ENCODE peak calls at places on chromosomes 4 and X, in seven cellular contexts. A, L, W, K, X, G and V are unnamed samples.

GRCh38 chrX:148960060-148960459 is 459.6 kb downstream of the AFF2 start:
- DNase-seq in W (no peak), K (no peak), L (no peak), A (no peak), X (no peak), G (no peak), V (no peak)

GRCh38 chr4:180059216-180059881 is 2183.9 kb upstream of the TENM3 start:
- DNase-seq in L (no peak), K (no peak), W (no peak), A (no peak), X (peak; percentile 26), G (peak; percentile 43), V (no peak)

GRCh38 chrX:72125331-72126047 is 6.2 kb downstream of the RTL5 start:
- DNase-seq in G (peak; percentile 49), A (no peak), L (no peak), W (no peak), X (no peak), K (peak; percentile 81), V (no peak)

GRCh38 chr4:86500527-86500926 is 93.6 kb upstream of the PTPN13 start:
- DNase-seq in L (no peak), K (no peak), X (no peak), W (no peak), A (no peak), G (no peak), V (no peak)

GRCh38 chr4:153528705-153529493 is 62.7 kb downstream of the TMEM131L start:
- DNase-seq in G (no peak), A (no peak), L (no peak), K (no peak), X (no peak), W (no peak), V (no peak)

GRCh38 chr4:168830777-168831512 is 179.1 kb downstream of the CBR4 start:
- DNase-seq in W (no peak), K (no peak), G (peak; percentile 35), L (no peak), X (no peak), A (no peak), V (no peak)

GRCh38 chrX:19604375-19604774 is 89.1 kb upstream of the MAP3K15 start:
- DNase-seq in L (no peak), A (no peak), W (no peak), G (no peak), K (no peak), X (no peak), V (no peak)

GRCh38 chrX:46796574-46797191 is 37.8 kb upstream of the SLC9A7 start:
- DNase-seq in L (peak; percentile 76), K (peak; percentile 94), W (peak; percentile 78), G (peak; percentile 74), A (peak; percentile 55), X (peak; percentile 85), V (peak; percentile 89)

GRCh38 chr4:6128221-6128871 is 72.0 kb downstream of the JAKMIP1 start:
- DNase-seq in K (no peak), W (no peak), A (no peak), X (no peak), G (no peak), L (peak; percentile 53), V (no peak)

GRCh38 chr4:2450394-2451035 is 18.4 kb upstream of the RNF4 start:
- DNase-seq in W (peak; percentile 68), A (no peak), K (no peak), X (no peak), G (no peak), L (peak; percentile 54), V (no peak)

GRCh38 chr4:2448589-2448988 is 20.3 kb upstream of the RNF4 start:
- DNase-seq in X (no peak), L (no peak), W (no peak), K (no peak), G (no peak), A (no peak), V (no peak)

GRCh38 chr4:2451036-2451520 is 17.8 kb upstream of the RNF4 start:
- DNase-seq in K (no peak), A (no peak), L (peak; percentile 56), G (no peak), W (no peak), X (no peak), V (no peak)

GRCh38 chr4:2449511-2450392 is 19.2 kb upstream of the RNF4 start:
- DNase-seq in G (no peak), K (no peak), X (no peak), A (no peak), L (peak; percentile 37), W (no peak), V (no peak)

DNA sequence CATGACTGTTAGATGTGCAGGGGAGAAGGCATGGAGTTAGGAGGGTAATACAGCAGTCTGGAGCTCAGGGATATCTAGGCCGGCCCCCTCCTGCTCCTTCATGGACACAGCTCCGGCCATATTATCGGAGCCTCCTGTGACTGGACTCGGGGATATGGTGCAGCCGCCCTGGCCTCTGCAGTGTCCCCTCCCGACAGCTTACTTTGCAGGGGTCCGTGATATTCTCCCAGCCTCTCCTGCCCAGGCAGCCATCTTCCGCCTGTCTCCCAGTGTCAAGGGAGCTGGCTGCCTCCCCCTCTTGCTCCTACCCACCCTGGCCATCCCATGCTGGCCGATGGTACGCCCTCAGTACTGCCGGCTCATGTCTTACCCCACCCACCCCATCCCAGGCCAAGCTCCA is 19.9 kb upstream of the RNF4 start:
- DNase-seq in K (no peak), G (no peak), L (no peak), X (no peak), A (no peak), W (no peak), V (no peak)
- TF ChIP-seq POLR2A in K (no peak), G (no peak), L (no peak), X (no peak), A (no peak), W (no peak), V (no peak)

GRCh38 chr4:174314770-174315169 is 31.1 kb downstream of the CEP44 start:
- DNase-seq in X (no peak), W (no peak), L (no peak), K (no peak), A (no peak), G (peak; percentile 32), V (no peak)

GRCh38 chr4:174316954-174317353 is 33.2 kb downstream of the CEP44 start:
- DNase-seq in K (no peak), G (no peak), L (no peak), W (no peak), A (no peak), X (no peak), V (no peak)

GRCh38 chr4:174316546-174316945 is 32.8 kb downstream of the CEP44 start:
- DNase-seq in X (no peak), L (no peak), G (no peak), A (no peak), W (no peak), K (no peak), V (no peak)

GRCh38 chr4:174317531-174317930 is 33.8 kb downstream of the CEP44 start:
- DNase-seq in L (no peak), G (no peak), X (no peak), A (no peak), W (no peak), K (no peak), V (no peak)

DNA sequence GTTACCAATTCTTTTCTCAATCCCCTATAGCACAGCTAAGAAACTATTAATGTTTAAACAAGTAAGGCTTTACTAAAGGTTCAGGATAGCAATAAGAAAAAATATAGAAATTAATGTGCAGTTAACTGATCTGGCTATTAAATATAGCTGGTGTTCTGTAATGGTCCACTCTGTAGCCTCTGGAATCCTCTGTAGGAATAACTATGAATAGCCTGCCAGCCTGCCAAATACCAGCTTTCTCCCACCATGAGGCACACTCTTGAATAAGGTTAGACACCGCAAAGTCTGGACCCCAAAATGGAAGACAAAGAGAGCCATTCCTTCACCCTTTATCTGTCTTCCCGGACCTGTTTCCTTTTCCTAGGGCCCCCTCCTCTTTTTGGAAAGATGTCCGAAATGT is 30.6 kb downstream of the CEP44 start:
- DNase-seq in A (no peak), G (no peak), W (no peak), X (no peak), L (no peak), K (no peak), V (no peak)
- TF ChIP-seq POLR2A in A (no peak), G (no peak), W (no peak), X (no peak), L (no peak), K (no peak), V (no peak)

GRCh38 chr4:78777556-78777900 is 1.4 kb downstream of the BMP2K start:
- DNase-seq in L (no peak), G (no peak), K (no peak), W (no peak), X (no peak), A (no peak), V (no peak)

GRCh38 chr4:78780093-78780492 is 3.9 kb downstream of the BMP2K start:
- DNase-seq in K (no peak), G (no peak), L (no peak), A (no peak), X (no peak), W (no peak), V (no peak)

GRCh38 chr4:78781086-78781630 is 5.0 kb downstream of the BMP2K start:
- DNase-seq in W (no peak), X (no peak), L (no peak), K (no peak), G (no peak), A (no peak), V (no peak)

GRCh38 chr4:78778530-78778929 is 2.4 kb downstream of the BMP2K start:
- DNase-seq in L (no peak), A (no peak), X (no peak), K (no peak), W (no peak), G (no peak), V (no peak)

DNA sequence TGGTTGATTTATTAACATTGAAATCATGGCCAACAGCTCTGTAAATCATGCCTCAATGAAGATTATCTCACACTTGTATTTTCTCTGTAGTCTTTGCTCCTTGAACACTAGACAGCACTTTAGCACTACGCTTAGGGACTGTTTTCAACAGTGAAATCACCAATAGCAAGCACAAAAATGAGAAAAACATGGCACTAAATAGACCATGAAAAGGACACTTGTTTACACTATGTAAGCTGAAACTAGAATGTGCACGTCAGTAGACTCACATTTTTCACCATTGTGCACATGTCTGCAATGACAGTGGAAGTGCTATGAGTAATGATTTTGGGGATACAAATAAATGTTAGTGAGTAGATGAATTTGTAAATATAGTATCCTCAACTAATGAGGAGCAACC is 3.1 kb downstream of the BMP2K start:
- DNase-seq in K (no peak), A (no peak), L (no peak), X (no peak), W (no peak), G (no peak), V (no peak)
- TF ChIP-seq POLR2A in K (no peak), A (no peak), L (no peak), X (no peak), W (no peak), G (no peak), V (no peak)

GRCh38 chrX:23592741-23593140 is 74.6 kb upstream of the PRDX4 start:
- DNase-seq in A (no peak), K (no peak), L (no peak), W (no peak), X (no peak), G (no peak), V (no peak)
- TF ChIP-seq POLR2A in A (no peak), K (no peak), L (no peak), W (no peak), X (no peak), G (no peak), V (no peak)

GRCh38 chrX:53071604-53072417 is 10.4 kb upstream of the TSPYL2 start:
- DNase-seq in L (peak; percentile 94), A (peak; percentile 85), X (peak; percentile 88), G (peak; percentile 75), K (peak; percentile 91), W (peak; percentile 75), V (peak; percentile 92)
- TF ChIP-seq POLR2A in L (no peak), A (peak; percentile 24), X (no peak), G (no peak), K (no peak), W (no peak), V (no peak)